ENCODE peak calls at places on chromosomes 16 and 17, in nine cellular contexts. V is adrenal gland, O is IMR-90, B is uterus, P is Peyer's patch, E is suprapubic skin, T is K562, H is body of pancreas, D is tibial nerve. F is an unnamed sample.
A peak's percentile ranks its signal among the peaks of the same experiment; 100 is the strongest.

GRCh38 chr17:65554568-65555223 is 6.8 kb downstream of the AXIN2 start:
- DNase-seq in O (peak; percentile 17), D (no peak), P (no peak), T (no peak), E (no peak), B (peak; percentile 58), H (no peak), V (no peak), F (peak; percentile 37)

GRCh38 chr17:60391419-60392041 is 403 bp downstream of the USP32 start:
- DNase-seq in D (peak; percentile 39), V (no peak), E (peak; percentile 89), B (no peak), O (no peak), P (no peak), H (no peak), T (no peak), F (no peak)

GRCh38 chr17:12727881-12728280 is 61.4 kb upstream of the ARHGAP44 start:
- DNase-seq in P (no peak), O (peak; percentile 66), E (no peak), V (no peak), D (no peak), T (no peak), H (no peak), B (no peak), F (no peak)

GRCh38 chr17:44911133-44912001 is 3.9 kb downstream of the GFAP start:
- DNase-seq in T (peak; percentile 70), P (peak; percentile 43), B (peak; percentile 49), D (peak; percentile 19), H (peak; percentile 78), O (peak; percentile 24), E (no peak), V (peak; percentile 85), F (peak; percentile 72)

GRCh38 chr16:82744958-82745357 is 118.2 kb downstream of the CDH13 start:
- DNase-seq in D (no peak), V (no peak), P (no peak), E (no peak), B (no peak), T (no peak), O (no peak), H (peak; percentile 19), F (no peak)

GRCh38 chr17:7004398-7005253 is 7.8 kb upstream of the RNASEK start:
- DNase-seq in O (peak; percentile 54), D (peak; percentile 75), H (no peak), V (peak; percentile 35), E (no peak), P (no peak), B (no peak), T (peak; percentile 43), F (no peak)

GRCh38 chr16:87101903-87102302 is 215.3 kb downstream of the C16orf95 start:
- DNase-seq in V (no peak), O (peak; percentile 54), D (no peak), B (no peak), H (peak; percentile 41), E (no peak), T (no peak), P (no peak), F (no peak)

GRCh38 chr17:4648741-4649140 is 7.3 kb upstream of the ALOX15 start:
- DNase-seq in P (no peak), D (no peak), O (no peak), B (no peak), E (no peak), T (no peak), V (no peak), H (no peak), F (peak; percentile 63)

GRCh38 chr17:40190197-40191021 is 13.1 kb downstream of the RAPGEFL1 start:
- DNase-seq in H (peak; percentile 18), O (no peak), E (no peak), B (no peak), V (no peak), P (no peak), D (no peak), T (peak; percentile 49), F (no peak)

GRCh38 chr17:15451681-15452080 is 15.7 kb downstream of the CDRT4 start:
- DNase-seq in B (peak; percentile 9), H (no peak), V (no peak), E (no peak), D (no peak), P (no peak), T (no peak), O (no peak), F (no peak)

GRCh38 chr17:41416478-41416877 is 7.9 kb downstream of the KRT37 start:
- DNase-seq in D (no peak), E (no peak), V (no peak), B (no peak), T (no peak), P (no peak), O (no peak), H (no peak), F (no peak)

GRCh38 chr17:28646039-28646754 is 1.2 kb upstream of the BLTP2 start:
- DNase-seq in E (no peak), B (no peak), V (peak; percentile 92), T (no peak), H (peak; percentile 25), P (peak; percentile 18), O (no peak), D (peak; percentile 11), F (peak; percentile 24)

DNA sequence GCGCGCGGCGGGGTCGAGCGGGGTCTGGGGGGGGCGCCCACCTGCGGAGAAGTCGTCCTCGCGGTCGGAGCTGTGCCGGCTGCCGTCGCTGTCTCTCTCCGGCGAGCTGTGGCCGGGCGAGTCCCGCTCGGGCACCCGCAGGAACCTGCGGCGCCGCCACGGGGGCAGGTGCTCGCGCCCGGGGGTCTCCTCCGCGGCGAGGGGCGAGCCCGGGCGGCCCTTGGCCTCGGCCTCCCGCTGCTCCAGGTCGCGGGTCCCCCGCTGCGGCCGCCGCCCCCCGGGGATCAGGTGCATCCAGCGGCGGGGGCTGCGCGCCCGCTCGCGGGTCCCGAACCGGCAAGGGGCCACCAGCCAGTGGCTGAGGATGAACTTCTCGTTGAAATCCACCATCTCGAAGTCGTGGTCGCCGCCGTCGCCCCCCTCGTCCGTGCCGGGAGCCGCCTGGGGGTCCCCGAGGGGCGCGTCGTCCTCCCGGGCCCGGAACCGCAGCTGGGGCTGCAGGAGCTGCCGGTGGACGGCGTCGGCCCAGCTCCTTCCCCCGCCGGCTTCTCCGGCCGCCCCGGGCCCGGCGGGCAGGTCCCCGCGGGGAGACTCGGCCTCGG is 41.4 kb upstream of the BHLHA9 start:
- DNase-seq in B (no peak), V (no peak), T (no peak), E (no peak), H (no peak), D (no peak), O (no peak), P (no peak), F (no peak)
- H3K27me3 ChIP-seq in B (peaks cover 4% of the 10 kb centered on the region), V (peaks cover 35% of the 10 kb centered on the region), T (no peaks in the 10 kb centered on the region), E (peaks cover 57% of the 10 kb centered on the region), H (no peaks in the 10 kb centered on the region), D (no peaks in the 10 kb centered on the region), O (peaks cover 65% of the 10 kb centered on the region), P (no peaks in the 10 kb centered on the region), F (peaks cover 28% of the 10 kb centered on the region)

DNA sequence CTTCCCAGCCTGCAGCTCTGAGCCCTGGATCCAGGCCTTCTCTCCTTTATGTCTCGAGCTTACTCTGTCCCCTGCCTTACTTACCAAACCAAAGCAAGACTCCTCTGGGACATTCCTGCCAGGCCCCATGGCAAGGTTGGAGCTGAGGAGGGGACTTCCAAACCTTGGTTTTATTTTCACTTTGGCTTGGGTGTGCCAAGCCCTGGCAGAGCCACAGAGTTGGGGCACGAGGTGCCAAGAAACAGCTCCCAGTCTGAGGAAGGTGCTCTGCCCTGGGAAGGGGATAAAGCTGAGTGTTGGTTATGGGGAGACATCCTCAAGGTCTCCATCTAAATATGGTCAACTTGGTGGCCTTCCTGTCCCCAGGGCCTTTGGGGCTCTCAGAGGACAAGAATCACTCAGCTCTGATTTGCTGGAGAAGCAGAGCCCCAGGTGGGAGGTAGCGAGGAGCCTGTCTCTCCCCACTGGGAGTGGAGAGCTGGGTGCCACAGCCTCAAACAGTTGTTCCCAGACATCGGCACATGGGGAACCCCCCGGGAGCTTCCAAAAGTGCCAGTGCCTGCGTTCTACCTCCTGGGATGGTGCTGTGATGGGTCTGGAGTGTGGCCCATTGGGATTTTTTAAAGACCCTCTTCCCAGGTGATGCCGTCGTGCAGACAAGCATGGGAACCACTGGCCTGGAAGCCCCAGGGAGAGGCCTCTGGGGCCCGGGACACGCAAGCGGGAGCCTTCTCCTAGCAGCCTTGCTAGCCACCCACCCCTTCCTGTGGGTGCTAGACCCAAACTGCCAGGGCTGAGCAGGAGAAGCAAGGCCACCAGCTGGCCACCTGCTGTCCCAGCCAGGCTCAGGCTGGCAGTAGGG is 10.3 kb downstream of the NLRC5 start:
- DNase-seq in H (no peak), D (no peak), V (no peak), B (no peak), P (no peak), T (no peak), O (no peak), E (no peak), F (no peak)
- TF ChIP-seq POLR2A in H (no peak), D (no peak), V (no peak), B (no peak), P (no peak), T (no peak), O (no peak), E (no peak), F (no peak)

GRCh38 chr16:89004209-89004831 is 27.3 kb upstream of the CBFA2T3 start:
- DNase-seq in O (no peak), B (no peak), D (no peak), H (no peak), V (no peak), P (no peak), E (no peak), T (peak; percentile 95), F (no peak)
- H3K27me3 ChIP-seq in O (peaks cover 45% of the 10 kb centered on the region), B (no peaks in the 10 kb centered on the region), D (no peaks in the 10 kb centered on the region), H (no peaks in the 10 kb centered on the region), V (peaks cover 8% of the 10 kb centered on the region), P (no peaks in the 10 kb centered on the region), E (peaks cover 69% of the 10 kb centered on the region), T (no peaks in the 10 kb centered on the region), F (peaks cover 49% of the 10 kb centered on the region)

DNA sequence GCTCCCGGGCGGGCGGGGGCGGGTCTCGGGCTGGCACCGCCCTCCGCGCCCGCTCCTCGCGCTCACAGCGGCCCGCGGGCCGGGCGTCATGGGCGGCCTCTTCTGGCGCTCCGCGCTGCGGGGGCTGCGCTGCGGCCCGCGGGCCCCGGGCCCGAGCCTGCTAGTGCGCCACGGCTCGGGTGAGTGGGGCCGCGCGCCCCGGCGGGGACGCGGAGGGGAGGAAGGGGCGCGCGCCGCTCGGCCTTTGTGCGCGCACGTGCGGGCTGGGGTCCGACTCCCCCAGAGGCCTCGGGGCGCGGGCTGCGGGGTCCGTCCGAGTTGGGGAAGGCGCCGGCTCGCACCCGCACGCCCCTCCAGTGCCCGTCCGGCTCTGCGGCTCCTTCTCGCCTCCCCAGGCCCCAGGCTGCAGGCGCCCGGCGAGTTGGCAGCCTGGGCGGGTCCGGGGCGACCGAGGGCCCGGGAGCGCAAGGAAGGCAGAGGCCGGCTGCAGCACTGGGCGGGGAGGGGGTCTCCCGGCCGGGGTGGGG is at the start of gene NME4:
- DNase-seq in T (peak; percentile 81), B (no peak), V (peak; percentile 35), D (no peak), H (peak; percentile 44), O (no peak), P (no peak), E (no peak), F (peak; percentile 40)
- TF ChIP-seq POLR2A in T (no peak), B (peak; percentile 42), V (peak; percentile 25), D (no peak), H (no peak), O (no peak), P (no peak), E (no peak), F (no peak)

GRCh38 chr17:46888727-46889126 is 34.2 kb upstream of the GOSR2 start:
- DNase-seq in O (no peak), T (no peak), P (no peak), B (no peak), D (no peak), E (no peak), V (no peak), H (no peak), F (no peak)
- H3K27me3 ChIP-seq in O (peaks cover 76% of the 10 kb centered on the region), T (peaks cover 38% of the 10 kb centered on the region), P (no peaks in the 10 kb centered on the region), B (no peaks in the 10 kb centered on the region), D (no peaks in the 10 kb centered on the region), E (peaks cover 35% of the 10 kb centered on the region), V (no peaks in the 10 kb centered on the region), H (no peaks in the 10 kb centered on the region), F (peaks cover 41% of the 10 kb centered on the region)

F was measured in transverse colon.